ENCODE peak calls at places on chromosome 5, in ten cellular contexts. O is Peyer's patch; Z is psoas muscle; R is NT2/D1; W is heart right ventricle; N is aorta; A is hepatocyte; B is CD8-positive, alpha-beta T cell; F is cardiac muscle cell; G is H1. E is an unnamed sample.

GRCh38 chr5:43270686-43271085 is 42.5 kb downstream of the HMGCS1 start:
- DNase-seq in O (no peak), Z (no peak), W (no peak), G (no peak), R (no peak), F (no peak), A (no peak), B (no peak), N (no peak), E (no peak)

GRCh38 chr5:5141625-5142527 is 1.7 kb downstream of the ADAMTS16 start:
- DNase-seq in O (no peak), G (no peak), B (peak; percentile 53), R (peak; percentile 48), N (no peak), A (peak; percentile 86), W (no peak), F (peak; percentile 71), Z (no peak), E (peak; percentile 67)

GRCh38 chr5:107719207-107719606 is 48.5 kb upstream of the EFNA5 start:
- DNase-seq in Z (no peak), W (no peak), B (no peak), R (no peak), F (no peak), O (no peak), A (no peak), N (no peak), G (no peak), E (no peak)

GRCh38 chr5:168104811-168105481 is 186.5 kb upstream of the WWC1 start:
- DNase-seq in A (no peak), W (no peak), G (no peak), R (no peak), N (no peak), F (no peak), Z (no peak), B (no peak), O (peak; percentile 51), E (no peak)

GRCh38 chr5:169728-170094 is 21.6 kb upstream of the LRRC14B start:
- DNase-seq in A (no peak), W (no peak), Z (no peak), R (no peak), B (no peak), F (no peak), G (no peak), N (no peak), O (no peak), E (no peak)

GRCh38 chr5:53827072-53827471 is 266.6 kb downstream of the NDUFS4 start:
- DNase-seq in G (no peak), W (no peak), N (no peak), B (no peak), Z (no peak), O (no peak), R (no peak), F (no peak), A (no peak), E (no peak)

GRCh38 chr5:180960209-180960608 is 28.4 kb upstream of the BTNL3 start:
- DNase-seq in N (no peak), B (no peak), Z (no peak), R (no peak), W (no peak), O (no peak), F (no peak), G (no peak), A (no peak), E (no peak)

GRCh38 chr5:132177691-132178149 is 49.9 kb downstream of the P4HA2 start:
- DNase-seq in W (no peak), Z (no peak), B (no peak), N (no peak), O (no peak), G (no peak), F (no peak), A (no peak), R (no peak), E (no peak)

GRCh38 chr5:55902696-55903095 is 51.5 kb downstream of the IL31RA start:
- DNase-seq in Z (no peak), A (no peak), N (no peak), W (no peak), G (no peak), R (no peak), F (no peak), O (no peak), B (no peak), E (no peak)

GRCh38 chr5:10538789-10539684 is 24.8 kb upstream of the ANKRD33B start:
- DNase-seq in F (no peak), G (no peak), N (no peak), Z (no peak), W (no peak), A (no peak), O (no peak), R (no peak), B (no peak), E (no peak)

GRCh38 chr5:44661851-44662250 is 146.9 kb upstream of the MRPS30 start:
- DNase-seq in O (no peak), N (no peak), F (no peak), R (no peak), G (no peak), W (no peak), B (no peak), Z (no peak), A (no peak), E (no peak)

GRCh38 chr5:86999951-87000350 is 267.7 kb upstream of the RASA1 start:
- DNase-seq in B (no peak), N (no peak), Z (no peak), O (no peak), W (no peak), R (no peak), G (no peak), A (no peak), F (no peak), E (no peak)

GRCh38 chr5:39638803-39639202 is 214.0 kb upstream of the DAB2 start:
- DNase-seq in R (no peak), B (no peak), A (no peak), F (no peak), O (no peak), Z (no peak), W (no peak), N (no peak), G (no peak), E (no peak)

GRCh38 chr5:149826574-149826973 is 96.5 kb downstream of the PPARGC1B start:
- DNase-seq in Z (no peak), R (no peak), W (peak; percentile 71), G (no peak), O (no peak), F (no peak), N (no peak), B (no peak), A (no peak), E (no peak)

GRCh38 chr5:169707714-169708113 is 70.6 kb downstream of the DOCK2 start:
- DNase-seq in N (no peak), R (no peak), A (no peak), W (no peak), Z (no peak), G (no peak), F (no peak), B (no peak), O (no peak), E (no peak)

GRCh38 chr5:124905256-124905655 is 158.8 kb upstream of the ZNF608 start:
- DNase-seq in F (no peak), A (no peak), N (no peak), Z (no peak), B (no peak), R (no peak), W (no peak), O (no peak), G (no peak), E (no peak)
- H3K4me1 ChIP-seq in F (peaks cover 58% of the 10 kb centered on the region), A (peaks cover 42% of the 10 kb centered on the region), N (peaks cover 6% of the 10 kb centered on the region), Z (peaks cover 49% of the 10 kb centered on the region), B (no peaks in the 10 kb centered on the region), R (peaks cover 4% of the 10 kb centered on the region), W (peaks cover 9% of the 10 kb centered on the region), O (peaks cover 49% of the 10 kb centered on the region), G (peaks cover 2% of the 10 kb centered on the region), E (peaks cover 3% of the 10 kb centered on the region)

GRCh38 chr5:61519728-61520277 is 187.7 kb downstream of the ZSWIM6 start:
- DNase-seq in B (no peak), R (no peak), O (no peak), A (no peak), G (no peak), N (no peak), F (no peak), Z (no peak), W (no peak), E (no peak)

GRCh38 chr5:61525573-61526142 is 193.6 kb downstream of the ZSWIM6 start:
- DNase-seq in A (peak; percentile 42), G (no peak), R (no peak), O (no peak), N (no peak), B (no peak), W (no peak), Z (no peak), F (peak; percentile 21), E (no peak)

GRCh38 chr5:61523997-61524396 is 191.9 kb downstream of the ZSWIM6 start:
- DNase-seq in G (no peak), W (no peak), B (no peak), F (no peak), O (no peak), N (no peak), R (no peak), A (no peak), Z (no peak), E (no peak)

DNA sequence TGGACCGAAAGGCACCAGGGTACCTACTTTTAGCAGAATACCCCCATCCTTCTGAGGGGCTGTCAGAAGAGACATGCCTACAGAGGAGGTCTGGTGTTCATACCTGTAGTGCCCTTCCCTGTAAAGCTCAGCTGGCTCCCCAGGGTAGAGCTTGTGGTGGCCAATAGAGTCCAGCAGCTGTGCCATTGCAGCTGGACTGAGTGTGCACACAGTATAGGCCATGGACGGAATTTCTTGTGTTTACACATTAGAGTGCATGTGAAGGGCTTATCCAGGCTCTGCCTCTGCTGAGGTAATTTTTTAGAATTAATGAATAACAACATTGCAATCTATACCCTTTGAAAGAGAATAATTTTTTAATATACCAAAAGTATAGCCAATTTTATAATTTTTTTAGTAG is 191.0 kb downstream of the ZSWIM6 start:
- DNase-seq in W (no peak), A (no peak), N (no peak), R (no peak), B (no peak), F (no peak), G (no peak), O (no peak), Z (no peak), E (no peak)
- H3K36me3 ChIP-seq in W (no peaks in the 10 kb centered on the region), A (peaks cover 3% of the 10 kb centered on the region), N (no peaks in the 10 kb centered on the region), R (peaks cover 12% of the 10 kb centered on the region), B (peaks cover 12% of the 10 kb centered on the region), F (no peaks in the 10 kb centered on the region), G (no peaks in the 10 kb centered on the region), O (peaks cover 18% of the 10 kb centered on the region), Z (no peaks in the 10 kb centered on the region), E (no peaks in the 10 kb centered on the region)

DNA sequence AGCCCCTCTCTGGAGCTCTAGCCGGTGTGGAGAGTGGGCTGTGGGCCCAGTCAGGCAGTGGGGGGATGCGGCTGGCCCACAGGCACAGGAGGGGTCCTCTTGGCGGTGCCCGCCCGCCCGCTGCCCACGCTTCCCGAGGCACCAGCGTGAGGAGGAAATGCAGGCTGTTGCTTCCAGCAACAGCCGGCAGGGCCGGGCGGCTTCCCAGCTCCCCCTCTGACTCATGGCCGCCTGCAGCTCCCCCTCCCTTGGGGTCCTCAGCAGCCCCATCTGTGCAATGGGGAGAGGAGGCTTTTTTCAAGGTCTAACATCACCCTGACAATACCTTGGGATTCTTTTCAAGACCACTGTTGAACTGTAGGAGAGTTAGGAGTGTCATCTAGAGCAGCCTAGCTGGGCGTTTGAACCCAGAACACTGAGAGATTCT is 10.4 kb downstream of the CXXC5 start:
- DNase-seq in A (no peak), R (no peak), N (peak; percentile 82), O (no peak), Z (peak; percentile 83), G (no peak), B (no peak), F (peak; percentile 60), W (no peak), E (no peak)
- H3K4me1 ChIP-seq in A (peaks cover 82% of the 10 kb centered on the region), R (peaks cover 42% of the 10 kb centered on the region), N (peaks cover 1% of the 10 kb centered on the region), O (peaks cover 71% of the 10 kb centered on the region), Z (peaks cover 98% of the 10 kb centered on the region), G (peaks cover 77% of the 10 kb centered on the region), B (peaks cover 12% of the 10 kb centered on the region), F (peaks cover 64% of the 10 kb centered on the region), W (peaks cover 74% of the 10 kb centered on the region), E (peaks cover 100% of the 10 kb centered on the region)

GRCh38 chr5:14286007-14286406 is 142.9 kb downstream of the TRIO start:
- DNase-seq in A (no peak), F (peak; percentile 66), O (no peak), Z (no peak), G (no peak), W (no peak), B (no peak), N (no peak), R (no peak), E (no peak)
- H3K36me3 ChIP-seq in A (no peaks in the 10 kb centered on the region), F (peaks cover 9% of the 10 kb centered on the region), O (peaks cover 35% of the 10 kb centered on the region), Z (no peaks in the 10 kb centered on the region), G (no peaks in the 10 kb centered on the region), W (no peaks in the 10 kb centered on the region), B (no peaks in the 10 kb centered on the region), N (peaks cover 3% of the 10 kb centered on the region), R (peaks cover 48% of the 10 kb centered on the region), E (peaks cover 35% of the 10 kb centered on the region)

E was measured in tibial nerve.